ENCODE peak calls at places on chromosomes 12 and 14, in ten cellular contexts. U is pancreas; X is effector memory CD4-positive, alpha-beta T cell; G is uterus; R is naive thymus-derived CD4-positive, alpha-beta T cell; D is colonic mucosa; C is OCI-LY7; J is aorta; A is A549; L is kidney. I is an unnamed sample.

GRCh38 chr14:70714055-70714550 is 72.4 kb downstream of the TTC9 start:
- DNase-seq in J (no peak), U (no peak), C (peak), G (no peak), X (no peak), L (no peak), D (peak), R (peak), A (peak), I (peak)

GRCh38 chr12:24795699-24796385 is 153.1 kb downstream of the BCAT1 start:
- DNase-seq in L (no peak), U (no peak), A (no peak), J (no peak), G (no peak), R (no peak), D (no peak), X (no peak), C (no peak), I (no peak)

GRCh38 chr12:1836241-1836803 is 16.0 kb downstream of the LRTM2 start:
- DNase-seq in J (peak), X (no peak), R (no peak), G (no peak), U (no peak), D (no peak), C (no peak), L (peak), A (no peak), I (no peak)

GRCh38 chr14:67837011-67837624 is 17.5 kb downstream of the RAD51B start:
- DNase-seq in A (peak), X (peak), L (no peak), U (peak), D (peak), R (peak), J (no peak), G (peak), C (peak), I (peak)

GRCh38 chr12:116332705-116333380 is 55.4 kb upstream of the MED13L start:
- DNase-seq in G (no peak), R (no peak), C (no peak), J (no peak), D (no peak), X (no peak), L (no peak), A (no peak), U (no peak), I (no peak)

GRCh38 chr14:23438130-23438893 is 2.9 kb upstream of the MYH7 start:
- DNase-seq in G (no peak), J (no peak), C (no peak), L (no peak), R (no peak), A (no peak), U (no peak), D (no peak), X (no peak), I (no peak)

GRCh38 chr14:36325853-36326252 is 5.4 kb upstream of the MBIP start:
- DNase-seq in G (no peak), A (no peak), L (no peak), D (no peak), J (no peak), R (no peak), C (no peak), U (no peak), X (no peak), I (no peak)

GRCh38 chr12:1855241-1855640 is 34.9 kb downstream of the LRTM2 start:
- DNase-seq in L (no peak), C (no peak), D (no peak), G (no peak), U (no peak), A (no peak), X (no peak), J (no peak), R (no peak), I (no peak)

GRCh38 chr12:52207895-52208294 is 16.1 kb upstream of the KRT80 start:
- DNase-seq in C (no peak), X (no peak), R (no peak), U (peak), J (peak), D (no peak), G (peak), L (peak), A (no peak), I (peak)

GRCh38 chr14:68791078-68791983 is 1.5 kb downstream of the ZFP36L1 start:
- DNase-seq in C (no peak), R (no peak), G (peak), L (no peak), J (no peak), D (peak), U (no peak), X (no peak), A (no peak), I (no peak)

GRCh38 chr12:96047151-96047620 is 11.8 kb upstream of the LTA4H start:
- DNase-seq in L (no peak), A (no peak), C (no peak), D (no peak), X (no peak), J (no peak), G (no peak), R (no peak), U (no peak), I (peak)

GRCh38 chr14:36784541-36784940 is 122.9 kb downstream of the PAX9 start:
- DNase-seq in X (no peak), G (no peak), U (no peak), D (no peak), A (no peak), L (no peak), R (no peak), J (no peak), C (no peak), I (no peak)

GRCh38 chr14:104865631-104866441 is 768 bp downstream of the CEP170B start:
- DNase-seq in X (no peak), D (peak), R (no peak), C (no peak), L (peak), J (peak), G (peak), A (peak), U (peak), I (no peak)

DNA sequence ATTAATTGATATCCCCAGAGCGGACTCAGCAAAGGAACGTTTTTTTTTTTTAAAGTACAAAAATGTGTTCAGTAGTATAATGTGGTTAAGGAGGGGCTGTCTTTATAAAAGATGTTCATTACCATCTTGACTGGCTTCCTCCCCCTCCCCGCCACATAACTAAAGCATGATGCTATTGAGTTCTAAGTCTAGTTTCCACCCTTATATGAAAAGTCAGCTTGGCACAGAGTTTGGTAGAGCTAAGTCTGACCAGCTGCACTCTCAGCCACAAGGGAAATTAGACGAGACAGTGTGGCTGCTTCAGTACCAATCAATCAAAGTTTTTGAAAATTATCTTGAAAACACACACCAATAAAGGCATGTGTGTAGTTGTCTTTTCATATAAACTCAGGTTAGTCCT is 1.8 kb upstream of the MYBPC1 start:
- DNase-seq in L (no peak), J (no peak), G (no peak), D (no peak), X (no peak), A (no peak), R (no peak), U (no peak), C (no peak), I (no peak)
- H3K4me3 ChIP-seq in L (no peak), J (no peak), G (no peak), D (no peak), X (no peak), A (no peak), R (no peak), U (no peak), C (no peak), I (no peak)

DNA sequence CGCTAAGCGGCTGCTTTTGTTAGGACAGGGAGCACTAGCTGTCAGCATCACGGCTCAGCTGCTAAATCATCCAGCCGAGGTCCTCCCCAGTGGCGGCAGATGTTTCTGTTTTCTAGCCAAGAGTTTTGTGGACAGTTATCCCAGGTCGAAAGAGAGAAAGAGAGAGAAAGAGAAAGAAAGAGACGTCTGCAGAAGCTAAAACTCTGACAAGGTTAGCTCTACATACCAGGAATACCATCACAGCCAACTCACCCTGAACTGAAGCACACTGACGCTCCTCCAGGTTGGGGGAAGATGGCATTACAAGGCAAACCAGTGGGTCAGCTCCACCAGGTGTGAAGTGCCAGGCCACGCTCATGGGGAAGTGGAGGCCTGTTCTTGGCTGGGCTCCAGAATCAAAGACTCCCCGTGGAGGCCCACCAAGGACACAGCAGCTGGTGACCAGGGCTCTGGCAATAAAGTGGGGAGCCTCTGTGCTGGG is 64.9 kb upstream of the DICER1 start:
- DNase-seq in L (no peak), G (peak), J (no peak), A (no peak), R (no peak), X (no peak), U (no peak), D (no peak), C (no peak), I (no peak)
- H3K27ac ChIP-seq in L (peak), G (peak), J (no peak), A (no peak), R (no peak), X (no peak), U (peak), D (no peak), C (no peak), I (no peak)

DNA sequence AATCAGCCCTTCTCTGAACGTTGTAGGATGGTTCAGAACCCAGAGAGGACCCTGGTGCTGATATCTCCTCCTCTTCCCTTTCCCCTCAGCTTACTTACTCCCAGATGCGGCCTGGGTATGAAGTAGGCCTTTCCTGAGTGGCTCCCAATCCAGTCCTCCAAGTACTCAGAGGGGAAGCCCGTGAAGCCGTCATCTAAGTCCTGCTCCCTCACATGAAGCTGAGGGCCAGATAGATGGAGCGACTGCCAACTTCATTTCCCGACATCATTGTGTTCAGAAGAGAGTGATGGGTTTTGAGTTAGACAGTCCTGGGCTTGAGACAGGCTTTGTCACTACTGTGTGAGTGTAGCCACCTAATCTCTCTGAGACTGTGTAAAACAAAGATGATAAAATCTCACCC is 2.7 kb downstream of the APOLD1 start:
- DNase-seq in D (no peak), G (peak), C (no peak), A (no peak), U (no peak), R (no peak), J (no peak), L (no peak), X (no peak), I (no peak)
- H3K4me3 ChIP-seq in D (no peak), G (no peak), C (no peak), A (no peak), U (no peak), R (no peak), J (no peak), L (no peak), X (no peak), I (no peak)

DNA sequence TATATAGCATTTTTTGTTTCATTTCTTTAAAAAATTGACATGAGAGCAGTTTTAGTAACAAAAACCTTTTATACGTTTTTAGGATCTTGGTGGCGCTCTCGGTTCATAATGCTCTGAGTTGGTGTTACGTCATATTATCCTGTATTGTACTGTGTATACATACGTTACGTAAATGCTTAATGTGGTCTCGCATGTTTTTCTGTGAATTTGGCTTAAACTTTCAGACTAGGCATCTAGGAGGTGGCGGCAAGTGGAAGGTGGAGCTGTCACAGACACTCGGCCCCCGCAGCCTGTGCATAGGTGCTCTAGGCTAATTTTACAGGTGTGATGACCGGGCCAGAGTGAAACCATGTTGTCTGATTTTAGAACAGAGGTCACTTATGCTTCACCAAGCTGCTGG is 60.0 kb downstream of the PPP2R5C start:
- DNase-seq in D (no peak), U (no peak), A (no peak), X (peak), L (no peak), J (no peak), G (no peak), C (no peak), R (peak), I (peak)
- H3K27ac ChIP-seq in D (no peak), U (no peak), A (no peak), X (peak), L (no peak), J (no peak), G (no peak), C (peak), R (peak), I (peak)

DNA sequence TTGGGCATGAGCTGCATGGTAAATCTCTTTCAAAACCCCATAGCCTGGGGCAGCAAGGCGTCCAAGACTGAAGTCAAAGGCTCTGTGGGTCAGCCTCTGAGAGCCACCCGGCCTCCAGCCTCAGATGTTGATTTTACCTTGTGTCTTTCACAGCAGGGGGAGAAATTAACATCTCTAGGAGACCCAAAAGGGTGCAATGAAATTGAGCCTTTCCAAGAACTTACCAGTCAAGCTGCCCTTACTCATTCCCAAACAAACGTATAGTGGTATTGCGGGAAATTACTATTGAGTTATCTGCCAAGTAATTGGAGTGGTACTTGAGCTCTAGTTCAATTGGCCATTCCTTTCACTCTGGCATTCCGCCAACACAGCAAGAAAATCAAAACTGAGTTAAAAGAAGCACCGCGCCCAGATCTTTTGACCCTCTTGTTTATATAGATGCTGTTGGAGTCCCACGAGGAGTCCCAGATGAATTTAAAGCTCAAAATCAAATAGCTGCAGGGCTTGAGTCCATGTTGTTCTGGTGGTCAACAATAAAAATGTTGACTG is 380.7 kb upstream of the SYT1 start:
- DNase-seq in X (no peak), J (no peak), L (no peak), R (no peak), D (no peak), U (no peak), A (no peak), G (no peak), C (no peak), I (no peak)
- H3K4me3 ChIP-seq in X (no peak), J (no peak), L (no peak), R (no peak), D (no peak), U (no peak), A (no peak), G (no peak), C (no peak), I (no peak)

GRCh38 chr12:91920740-91921139 is 224.9 kb downstream of the BTG1 start:
- DNase-seq in L (no peak), J (no peak), G (no peak), D (no peak), X (no peak), C (no peak), A (no peak), R (no peak), U (no peak), I (no peak)

GRCh38 chr12:91918431-91918830 is 227.2 kb downstream of the BTG1 start:
- DNase-seq in X (no peak), J (no peak), R (no peak), L (no peak), G (no peak), U (no peak), D (no peak), A (no peak), C (no peak), I (no peak)

GRCh38 chr12:91922139-91922538 is 223.5 kb downstream of the BTG1 start:
- DNase-seq in J (no peak), A (no peak), G (no peak), C (no peak), U (no peak), L (no peak), X (no peak), R (no peak), D (no peak), I (no peak)

GRCh38 chr12:91921555-91921954 is 224.1 kb downstream of the BTG1 start:
- DNase-seq in R (no peak), U (no peak), D (no peak), J (no peak), G (no peak), L (no peak), X (no peak), A (no peak), C (no peak), I (no peak)

DNA sequence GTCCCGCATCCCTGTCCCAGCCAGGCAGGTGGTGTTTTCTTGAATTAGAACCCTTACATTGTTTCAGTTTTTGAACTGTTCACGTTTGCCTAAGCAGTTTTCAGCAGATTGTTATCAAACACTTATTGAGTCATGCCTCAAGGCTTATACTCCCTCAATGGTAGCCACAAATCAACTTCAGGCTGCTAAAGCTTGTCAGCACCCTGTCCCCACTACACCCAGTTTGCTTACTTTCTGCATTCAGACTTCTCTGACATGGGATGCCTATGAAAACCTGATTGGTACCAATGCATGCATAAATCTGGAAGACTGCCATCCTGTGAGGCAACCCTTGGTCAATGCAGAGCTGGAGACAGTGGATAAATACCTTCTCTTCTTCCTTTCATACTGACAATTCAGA is 225.4 kb downstream of the BTG1 start:
- DNase-seq in A (no peak), G (no peak), C (no peak), D (no peak), X (no peak), R (no peak), U (no peak), L (no peak), J (no peak), I (no peak)
- H3K27ac ChIP-seq in A (no peak), G (no peak), C (no peak), D (no peak), X (no peak), R (no peak), U (no peak), L (no peak), J (no peak), I (no peak)

GRCh38 chr14:73739899-73740685 is 25.9 kb upstream of the PNMA1 start:
- DNase-seq in D (peak), U (no peak), X (no peak), C (no peak), A (no peak), J (no peak), G (no peak), L (no peak), R (no peak), I (no peak)
- H3K4me3 ChIP-seq in D (no peak), U (no peak), X (no peak), C (no peak), A (no peak), J (no peak), G (no peak), L (no peak), R (no peak), I (no peak)

GRCh38 chr14:50616275-50616674 is 51.8 kb downstream of the SAV1 start:
- DNase-seq in G (no peak), U (no peak), R (no peak), C (no peak), L (no peak), X (no peak), D (no peak), A (no peak), J (no peak), I (no peak)

GRCh38 chr14:50610465-50610864 is 50.5 kb downstream of the ATL1 start:
- DNase-seq in G (no peak), J (no peak), C (no peak), D (no peak), L (no peak), R (no peak), U (no peak), X (no peak), A (no peak), I (no peak)

GRCh38 chr14:50612795-50613194 is 52.9 kb downstream of the ATL1 start:
- DNase-seq in C (no peak), U (no peak), J (no peak), R (no peak), A (no peak), G (no peak), X (no peak), D (no peak), L (no peak), I (no peak)

GRCh38 chr14:50615566-50615965 is 52.5 kb downstream of the SAV1 start:
- DNase-seq in D (no peak), C (no peak), X (no peak), J (no peak), G (no peak), L (no peak), U (no peak), A (no peak), R (no peak), I (no peak)

GRCh38 chr14:50615056-50615455 is 53.0 kb downstream of the SAV1 start:
- DNase-seq in G (no peak), L (no peak), X (no peak), D (no peak), C (no peak), U (no peak), J (no peak), A (no peak), R (no peak), I (no peak)
- H3K27ac ChIP-seq in G (no peak), L (no peak), X (no peak), D (no peak), C (no peak), U (no peak), J (no peak), A (no peak), R (no peak), I (no peak)

I was measured in CD8-positive, alpha-beta memory T cell.